ENCODE peak calls at places on chromosome 13, in eight cellular contexts. I is IMR-90; N is stimulated activated CD4-positive, alpha-beta T cell treated with anti-CD3 and anti-CD28 coated beads, Interleukin-4, amount 100 ng/mL, for 48 hours; U is activated naive CD8-positive, alpha-beta T cell treated with anti-CD3 and anti-CD28 coated beads for 36 hours; D is NCI-H446 treated with DMSO at 0.1 percent for 48 hours; G is mesenchymal stem cell; R is epithelial cell of esophagus; F is M059J. X is an unnamed sample.

GRCh38 chr13:75365724-75366173 is 116.2 kb downstream of the TBC1D4 start:
- DNase-seq in I (peak), N (peak), U (no peak), D (no peak), G (peak), R (peak), F (peak), X (no peak)

GRCh38 chr13:114067381-114067885 is 65.0 kb downstream of the RASA3 start:
- DNase-seq in I (peak), N (no peak), U (peak), D (no peak), G (peak), R (peak), F (peak), X (no peak)

GRCh38 chr13:77095288-77095687 is 68.3 kb upstream of the FBXL3 start:
- DNase-seq in I (no peak), N (no peak), U (no peak), D (no peak), G (no peak), R (no peak), F (no peak), X (no peak)

GRCh38 chr13:52711277-52711676 is 28.3 kb downstream of the CNMD start:
- DNase-seq in I (no peak), N (no peak), U (no peak), D (no peak), G (no peak), R (no peak), F (no peak), X (no peak)

GRCh38 chr13:46552888-46553520 is at the start of gene LRCH1:
- DNase-seq in I (peak), N (peak), U (peak), D (peak), G (peak), R (peak), F (peak), X (peak)

GRCh38 chr13:113930711-113931637 is 42.9 kb downstream of the C13orf46 start:
- DNase-seq in I (no peak), N (peak), U (peak), D (no peak), G (no peak), R (no peak), F (peak), X (no peak)

GRCh38 chr13:112444001-112444311 is 67.8 kb downstream of the SPACA7 start:
- DNase-seq in I (peak), N (peak), U (peak), D (no peak), G (peak), R (peak), F (peak), X (peak)

GRCh38 chr13:82739881-82740280 is 1142.4 kb downstream of the SLITRK1 start:
- DNase-seq in I (peak), N (no peak), U (no peak), D (no peak), G (no peak), R (peak), F (no peak), X (no peak)

GRCh38 chr13:24681930-24682329 is 1.7 kb downstream of the ATP12A start:
- DNase-seq in I (no peak), N (no peak), U (no peak), D (no peak), G (no peak), R (no peak), F (no peak), X (no peak)

GRCh38 chr13:81591528-81592220 is 1250.7 kb upstream of the SPRY2 start:
- DNase-seq in I (no peak), N (no peak), U (no peak), D (no peak), G (no peak), R (no peak), F (no peak), X (no peak)

GRCh38 chr13:107211073-107211472 is 643.1 kb upstream of the ARGLU1 start:
- DNase-seq in I (peak), N (peak), U (peak), D (peak), G (peak), R (peak), F (peak), X (peak)

GRCh38 chr13:99989376-99990044 is 7.9 kb downstream of the ZIC2 start:
- DNase-seq in I (no peak), N (no peak), U (no peak), D (no peak), G (no peak), R (no peak), F (no peak), X (no peak)

GRCh38 chr13:114219406-114219805 is 15.3 kb upstream of the CDC16 start:
- DNase-seq in I (no peak), N (no peak), U (no peak), D (no peak), G (no peak), R (no peak), F (no peak), X (no peak)

GRCh38 chr13:27211771-27212364 is 39.5 kb upstream of the RPL21 start:
- DNase-seq in I (peak), N (no peak), U (no peak), D (no peak), G (peak), R (peak), F (peak), X (no peak)

GRCh38 chr13:73341748-73342147 is 282.9 kb downstream of the KLF5 start:
- DNase-seq in I (peak), N (no peak), U (no peak), D (no peak), G (peak), R (peak), F (peak), X (no peak)

GRCh38 chr13:42215578-42216421 is 56.2 kb upstream of the AKAP11 start:
- DNase-seq in I (peak), N (no peak), U (peak), D (no peak), G (peak), R (peak), F (peak), X (peak)

GRCh38 chr13:98827449-98827848 is 75.0 kb upstream of the SLC15A1 start:
- DNase-seq in I (no peak), N (no peak), U (no peak), D (no peak), G (no peak), R (no peak), F (no peak), X (no peak)

X was measured in K562.